ENCODE peak calls at places on chromosomes 6 and 20, in four cellular contexts. One of them, this sample, is unnamed.

GRCh38 chr6:25277857-25278256 is 1.3 kb upstream of the CARMIL1 start:
- DNase-seq in K562: no peak
- DNase-seq in A549: no peak
- DNase-seq in GM12878: no peak
- DNase-seq in this sample: no peak

GRCh38 chr6:39962831-39963230 is 28.6 kb upstream of the MOCS1 start:
- DNase-seq in K562: no peak
- DNase-seq in A549: no peak
- DNase-seq in GM12878: no peak
- DNase-seq in this sample: no peak

GRCh38 chr6:35475573-35475972 is 7.4 kb downstream of the RPL10A start:
- DNase-seq in K562: no peak
- DNase-seq in A549: no peak
- DNase-seq in GM12878: no peak
- DNase-seq in this sample: no peak

GRCh38 chr6:6407061-6407723 is 86.7 kb upstream of the F13A1 start:
- DNase-seq in K562: no peak
- DNase-seq in A549: no peak
- DNase-seq in GM12878: peak; percentile 97
- DNase-seq in this sample: no peak

GRCh38 chr6:44593539-44593944 is 206.0 kb downstream of the CDC5L start:
- DNase-seq in K562: peak; percentile 67
- DNase-seq in A549: peak; percentile 28
- DNase-seq in GM12878: peak; percentile 7
- DNase-seq in this sample: peak; percentile 63

GRCh38 chr6:163226836-163227485 is 187.6 kb upstream of the QKI start:
- DNase-seq in K562: no peak
- DNase-seq in A549: no peak
- DNase-seq in GM12878: no peak
- DNase-seq in this sample: no peak

GRCh38 chr6:144285548-144285797 is 338 bp downstream of the UTRN start:
- DNase-seq in K562: peak; percentile 13
- DNase-seq in A549: peak; percentile 5
- DNase-seq in GM12878: no peak
- DNase-seq in this sample: peak; percentile 8

GRCh38 chr20:21241400-21241799 is 61.7 kb upstream of the XRN2 start:
- DNase-seq in K562: no peak
- DNase-seq in A549: no peak
- DNase-seq in GM12878: no peak
- DNase-seq in this sample: no peak

GRCh38 chr20:40390654-40391053 is 298.4 kb downstream of the MAFB start:
- DNase-seq in K562: no peak
- DNase-seq in A549: no peak
- DNase-seq in GM12878: no peak
- DNase-seq in this sample: no peak

GRCh38 chr20:49916146-49917002 is 1.0 kb upstream of the SPATA2 start:
- DNase-seq in K562: peak; percentile 85
- DNase-seq in A549: peak; percentile 75
- DNase-seq in GM12878: no peak
- DNase-seq in this sample: no peak

GRCh38 chr20:61253640-61254511 is 1.8 kb downstream of the CDH4 start:
- DNase-seq in K562: no peak
- DNase-seq in A549: peak; percentile 18
- DNase-seq in GM12878: no peak
- DNase-seq in this sample: peak; percentile 63

GRCh38 chr20:41480054-41480770 is 113.6 kb upstream of the EMILIN3 start:
- DNase-seq in K562: no peak
- DNase-seq in A549: no peak
- DNase-seq in GM12878: no peak
- DNase-seq in this sample: no peak
- TF ChIP-seq RCOR1 in K562: no peak
- TF ChIP-seq RCOR1 in A549: no peak
- TF ChIP-seq RCOR1 in GM12878: no peak
- TF ChIP-seq RCOR1 in this sample: no peak

GRCh38 chr6:55448446-55448845 is 121.2 kb downstream of the GFRAL start:
- DNase-seq in K562: no peak
- DNase-seq in A549: no peak
- DNase-seq in GM12878: no peak
- DNase-seq in this sample: no peak

GRCh38 chr6:55450007-55450406 is 122.7 kb downstream of the GFRAL start:
- DNase-seq in K562: no peak
- DNase-seq in A549: no peak
- DNase-seq in GM12878: no peak
- DNase-seq in this sample: no peak

GRCh38 chr6:55445648-55446204 is 118.5 kb downstream of the GFRAL start:
- DNase-seq in K562: peak; percentile 12
- DNase-seq in A549: no peak
- DNase-seq in GM12878: peak; percentile 4
- DNase-seq in this sample: peak; percentile 16

GRCh38 chr6:55443238-55444134 is 116.2 kb downstream of the GFRAL start:
- DNase-seq in K562: no peak
- DNase-seq in A549: no peak
- DNase-seq in GM12878: no peak
- DNase-seq in this sample: no peak

DNA sequence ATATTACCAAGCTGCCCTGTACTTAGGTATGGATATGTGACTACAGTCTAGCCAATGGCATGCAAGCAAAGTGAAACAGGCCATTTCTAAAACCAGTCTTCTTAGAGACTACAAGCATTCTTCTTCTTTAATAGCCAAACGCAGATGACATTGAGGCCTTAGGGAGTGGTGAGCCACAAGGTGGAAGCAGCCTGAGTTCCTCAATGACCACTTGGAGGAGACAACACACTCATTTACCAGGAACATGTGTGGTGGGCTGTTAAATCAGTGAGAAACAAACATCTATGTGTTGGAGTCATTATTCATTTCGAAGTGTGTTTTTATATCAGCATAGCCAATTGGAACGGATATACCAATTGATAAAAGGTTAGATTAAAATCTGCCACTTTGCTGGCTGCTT is 122.0 kb downstream of the GFRAL start:
- DNase-seq in K562: no peak
- DNase-seq in A549: no peak
- DNase-seq in GM12878: no peak
- DNase-seq in this sample: no peak
- TF ChIP-seq MAX in K562: no peak
- TF ChIP-seq MAX in A549: no peak
- TF ChIP-seq MAX in GM12878: no peak
- TF ChIP-seq MAX in this sample: no peak

GRCh38 chr6:104483225-104483834 is 376.4 kb downstream of the HACE1 start:
- DNase-seq in K562: peak; percentile 20
- DNase-seq in A549: no peak
- DNase-seq in GM12878: no peak
- DNase-seq in this sample: peak; percentile 37
- TF ChIP-seq RCOR1 in K562: no peak
- TF ChIP-seq RCOR1 in A549: no peak
- TF ChIP-seq RCOR1 in GM12878: no peak
- TF ChIP-seq RCOR1 in this sample: no peak

DNA sequence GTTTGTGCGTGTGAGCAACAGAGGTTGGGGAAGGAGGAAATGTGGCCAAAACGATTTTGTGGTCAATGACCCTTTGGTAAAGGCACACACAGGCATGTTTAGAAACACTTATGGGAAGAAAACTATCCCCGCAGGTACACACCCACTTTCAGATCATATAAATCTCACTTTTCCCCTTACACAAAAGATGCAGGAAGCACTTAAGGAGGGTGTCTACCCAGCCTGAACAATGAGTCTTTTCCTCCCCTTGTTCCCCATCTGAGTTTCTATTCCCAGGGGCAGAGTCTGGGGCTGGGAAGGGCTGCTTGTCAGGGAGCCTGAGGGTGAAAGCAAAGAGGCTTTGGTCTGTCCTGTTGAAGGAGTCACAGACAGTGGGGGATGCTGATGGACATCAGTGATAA is 193.2 kb upstream of the SALL4 start:
- DNase-seq in K562: no peak
- DNase-seq in A549: no peak
- DNase-seq in GM12878: no peak
- DNase-seq in this sample: no peak
- TF ChIP-seq MAX in K562: no peak
- TF ChIP-seq MAX in A549: no peak
- TF ChIP-seq MAX in GM12878: no peak
- TF ChIP-seq MAX in this sample: no peak

GRCh38 chr6:125944896-125945295 is 11.7 kb upstream of the HINT3 start:
- DNase-seq in K562: no peak
- DNase-seq in A549: no peak
- DNase-seq in GM12878: no peak
- DNase-seq in this sample: no peak

GRCh38 chr6:125944434-125944816 is 12.1 kb upstream of the HINT3 start:
- DNase-seq in K562: peak; percentile 30
- DNase-seq in A549: no peak
- DNase-seq in GM12878: no peak
- DNase-seq in this sample: no peak

GRCh38 chr6:125947581-125947980 is 9.0 kb upstream of the HINT3 start:
- DNase-seq in K562: no peak
- DNase-seq in A549: no peak
- DNase-seq in GM12878: no peak
- DNase-seq in this sample: no peak

GRCh38 chr6:125943528-125944433 is 12.8 kb upstream of the HINT3 start:
- DNase-seq in K562: peak; percentile 68
- DNase-seq in A549: no peak
- DNase-seq in GM12878: no peak
- DNase-seq in this sample: no peak

DNA sequence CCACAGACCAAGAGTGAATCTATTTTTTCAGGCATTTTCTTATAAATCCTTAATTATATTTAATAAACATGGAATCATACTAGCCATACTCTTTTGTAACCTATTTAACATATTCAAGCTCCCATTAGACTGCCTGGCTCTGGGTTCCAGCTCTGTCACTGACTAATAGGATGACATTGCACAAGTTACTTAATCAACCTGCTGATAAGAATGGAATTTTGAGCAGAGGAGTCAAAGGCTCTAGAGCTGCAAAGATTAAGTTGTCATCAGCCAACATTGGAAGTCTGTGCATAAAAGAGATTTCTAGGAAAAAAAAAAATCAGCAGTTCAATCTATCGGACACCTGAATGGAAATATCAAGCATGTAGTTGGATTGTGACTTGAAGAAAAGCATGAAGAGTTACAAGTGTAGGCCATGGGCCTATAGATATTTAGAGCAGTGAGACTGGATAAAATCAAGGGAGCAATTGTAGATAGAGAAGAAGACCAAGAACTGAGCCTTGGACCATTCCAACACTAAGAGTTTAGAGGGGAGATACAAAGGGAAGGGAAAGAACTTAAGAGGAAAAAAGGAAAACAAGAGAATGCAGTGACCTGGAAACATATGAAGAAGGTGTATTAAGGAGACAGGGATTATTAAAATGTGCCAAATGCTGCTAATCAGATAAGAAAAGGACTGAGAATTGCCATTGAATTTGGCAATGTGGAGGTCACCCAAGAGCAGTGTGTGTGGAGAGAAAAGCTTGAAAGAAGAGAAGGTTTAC is 11.0 kb upstream of the HINT3 start:
- DNase-seq in K562: peak; percentile 72
- DNase-seq in A549: no peak
- DNase-seq in GM12878: no peak
- DNase-seq in this sample: no peak
- TF ChIP-seq RCOR1 in K562: peak; percentile 88
- TF ChIP-seq RCOR1 in A549: no peak
- TF ChIP-seq RCOR1 in GM12878: no peak
- TF ChIP-seq RCOR1 in this sample: no peak

GRCh38 chr20:3340443-3340842 is 67.0 kb downstream of the DNAAF9 start:
- DNase-seq in K562: no peak
- DNase-seq in A549: no peak
- DNase-seq in GM12878: no peak
- DNase-seq in this sample: peak; percentile 34
- TF ChIP-seq MAX in K562: no peak
- TF ChIP-seq MAX in A549: no peak
- TF ChIP-seq MAX in GM12878: no peak
- TF ChIP-seq MAX in this sample: no peak

DNA sequence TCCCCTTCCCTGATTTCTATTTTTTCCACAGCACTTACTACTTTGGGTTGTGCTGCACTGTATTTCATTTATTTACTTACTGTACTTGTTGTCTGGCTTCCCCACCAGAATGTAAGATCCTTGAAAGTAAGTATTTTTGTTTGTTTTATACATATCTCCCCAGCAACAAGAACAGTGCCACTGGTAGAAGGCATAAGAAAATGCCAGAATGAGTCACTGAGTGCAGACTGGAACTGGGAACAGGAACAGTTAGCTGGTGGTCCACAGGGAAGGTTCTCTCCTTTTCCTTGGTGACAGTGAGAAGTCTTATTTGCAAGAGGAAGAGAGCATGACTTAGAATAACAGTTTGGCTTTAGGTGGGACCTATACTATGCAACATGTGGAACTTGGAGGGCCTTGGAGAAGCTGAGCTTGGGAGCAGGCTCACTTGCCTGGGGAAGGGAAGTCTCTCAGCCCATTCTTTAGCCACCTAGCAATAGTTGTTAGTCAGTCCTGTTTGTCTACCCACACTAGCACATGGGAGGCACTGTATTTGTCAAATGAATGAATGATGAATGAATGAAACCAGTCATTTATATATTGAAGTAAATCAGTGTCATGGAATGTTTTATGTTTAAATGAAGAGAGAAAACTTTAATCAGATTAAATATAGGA is 203.5 kb downstream of the KCNQ5 start:
- DNase-seq in K562: no peak
- DNase-seq in A549: no peak
- DNase-seq in GM12878: peak; percentile 1
- DNase-seq in this sample: no peak
- TF ChIP-seq RCOR1 in K562: no peak
- TF ChIP-seq RCOR1 in A549: no peak
- TF ChIP-seq RCOR1 in GM12878: no peak
- TF ChIP-seq RCOR1 in this sample: no peak

GRCh38 chr6:124742971-124743370 is 219.3 kb upstream of the RNF217 start:
- DNase-seq in K562: no peak
- DNase-seq in A549: no peak
- DNase-seq in GM12878: no peak
- DNase-seq in this sample: no peak
- TF ChIP-seq MAX in K562: no peak
- TF ChIP-seq MAX in A549: no peak
- TF ChIP-seq MAX in GM12878: no peak
- TF ChIP-seq MAX in this sample: no peak

This sample was measured in SK-N-SH.